ENCODE peak calls at places on chromosomes 13 and 19, in seven cellular contexts. T is CD8-positive, alpha-beta memory T cell; Y is stimulated activated CD4-positive, alpha-beta T cell treated with anti-CD3 and anti-CD28 coated beads, Interleukin-4, amount 100 ng/mL, for 48 hours; W is central memory CD4-positive, alpha-beta T cell; P is stimulated activated CD8-positive, alpha-beta memory T cell treated with anti-CD3 and anti-CD28 coated beads, Interleukin-12 subunit alpha, Interleukin-12 subunit beta, amount 100 ng/mL, for 1 hour; A is MV-4-11; V is NCI-H1105. Z is an unnamed sample.

GRCh38 chr13:28584873-28585317 is 74.0 kb upstream of the POMP start:
- DNase-seq in W (no peak), P (no peak), T (no peak), V (no peak), Y (no peak), A (no peak), Z (no peak)

GRCh38 chr13:113083402-113084061 is 22.1 kb upstream of the F7 start:
- DNase-seq in A (no peak), T (no peak), Y (no peak), V (peak; percentile 49), W (no peak), P (no peak), Z (peak; percentile 57)

GRCh38 chr19:35368378-35368777 is 2.5 kb upstream of the GPR42 start:
- DNase-seq in Y (no peak), P (no peak), V (no peak), A (no peak), T (no peak), W (no peak), Z (no peak)

GRCh38 chr19:40744554-40745401 is 5.5 kb downstream of the ACTMAP start:
- DNase-seq in V (no peak), P (no peak), T (no peak), Y (peak; percentile 20), W (no peak), A (no peak), Z (no peak)

GRCh38 chr19:19866599-19867248 is 1.0 kb downstream of the ZNF253 start:
- DNase-seq in W (no peak), A (peak; percentile 34), Y (peak; percentile 35), P (peak; percentile 2), T (peak; percentile 54), V (peak; percentile 24), Z (no peak)

GRCh38 chr19:23294141-23294540 is 43.9 kb upstream of the ZNF724 start:
- DNase-seq in P (no peak), V (no peak), Y (no peak), A (no peak), T (no peak), W (no peak), Z (no peak)

GRCh38 chr13:110387451-110388140 is 80.5 kb downstream of the COL4A2 start:
- DNase-seq in A (peak; percentile 38), V (no peak), P (no peak), W (no peak), Y (no peak), T (no peak), Z (no peak)

GRCh38 chr19:38678891-38679494 is 31.5 kb downstream of the ACTN4 start:
- DNase-seq in W (no peak), P (no peak), Y (no peak), T (no peak), V (no peak), A (no peak), Z (no peak)

GRCh38 chr19:51158474-51159129 is 16.5 kb downstream of the SIGLEC7 start:
- DNase-seq in Y (peak; percentile 91), V (peak; percentile 3), W (peak; percentile 41), P (peak; percentile 62), A (peak; percentile 63), T (peak; percentile 52), Z (peak; percentile 4)

GRCh38 chr13:45121421-45121820 is 1.1 kb downstream of the GTF2F2 start:
- DNase-seq in T (no peak), Y (no peak), A (no peak), P (no peak), W (peak; percentile 9), V (no peak), Z (no peak)